ENCODE peak calls at places on chromosomes 13 and 19, in nine cellular contexts. One of them, this sample, is unnamed.

GRCh38 chr19:38693380-38694223 is 46.2 kb downstream of the ACTN4 start:
- DNase-seq in Peyer's patch: peak; percentile 53
- DNase-seq in tibial nerve: no peak
- DNase-seq in psoas muscle: no peak
- DNase-seq in neural progenitor cell: peak; percentile 87
- DNase-seq in esophagus squamous epithelium: no peak
- DNase-seq in cardiac fibroblast: peak; percentile 91
- DNase-seq in choroid plexus epithelial cell: peak; percentile 76
- DNase-seq in AG04449: no peak
- DNase-seq in this sample: no peak

GRCh38 chr13:49652691-49653305 is 24.5 kb downstream of the ARL11 start:
- DNase-seq in Peyer's patch: no peak
- DNase-seq in tibial nerve: peak; percentile 44
- DNase-seq in psoas muscle: peak; percentile 27
- DNase-seq in neural progenitor cell: peak; percentile 71
- DNase-seq in esophagus squamous epithelium: no peak
- DNase-seq in cardiac fibroblast: peak; percentile 52
- DNase-seq in choroid plexus epithelial cell: peak; percentile 40
- DNase-seq in AG04449: no peak
- DNase-seq in this sample: no peak

GRCh38 chr19:53101518-53101917 is 1.7 kb downstream of the ZNF160 start:
- DNase-seq in Peyer's patch: no peak
- DNase-seq in tibial nerve: no peak
- DNase-seq in psoas muscle: no peak
- DNase-seq in neural progenitor cell: no peak
- DNase-seq in esophagus squamous epithelium: no peak
- DNase-seq in cardiac fibroblast: peak; percentile 24
- DNase-seq in choroid plexus epithelial cell: peak; percentile 29
- DNase-seq in AG04449: no peak
- DNase-seq in this sample: no peak

GRCh38 chr19:15634105-15634504 is 6.6 kb upstream of the CYP4F3 start:
- DNase-seq in Peyer's patch: no peak
- DNase-seq in tibial nerve: no peak
- DNase-seq in psoas muscle: no peak
- DNase-seq in neural progenitor cell: no peak
- DNase-seq in esophagus squamous epithelium: no peak
- DNase-seq in cardiac fibroblast: no peak
- DNase-seq in choroid plexus epithelial cell: no peak
- DNase-seq in AG04449: no peak
- DNase-seq in this sample: no peak

GRCh38 chr13:107348931-107349330 is 781.0 kb upstream of the ARGLU1 start:
- DNase-seq in Peyer's patch: no peak
- DNase-seq in tibial nerve: no peak
- DNase-seq in psoas muscle: no peak
- DNase-seq in neural progenitor cell: no peak
- DNase-seq in esophagus squamous epithelium: no peak
- DNase-seq in cardiac fibroblast: peak; percentile 39
- DNase-seq in choroid plexus epithelial cell: peak; percentile 49
- DNase-seq in AG04449: no peak
- DNase-seq in this sample: no peak

GRCh38 chr13:113324336-113324882 is 27.4 kb downstream of the LAMP1 start:
- DNase-seq in Peyer's patch: no peak
- DNase-seq in tibial nerve: no peak
- DNase-seq in psoas muscle: no peak
- DNase-seq in neural progenitor cell: no peak
- DNase-seq in esophagus squamous epithelium: no peak
- DNase-seq in cardiac fibroblast: no peak
- DNase-seq in choroid plexus epithelial cell: no peak
- DNase-seq in AG04449: no peak
- DNase-seq in this sample: no peak

GRCh38 chr19:19750842-19751790 is 18.2 kb upstream of the ZNF14 start:
- DNase-seq in Peyer's patch: no peak
- DNase-seq in tibial nerve: no peak
- DNase-seq in psoas muscle: no peak
- DNase-seq in neural progenitor cell: no peak
- DNase-seq in esophagus squamous epithelium: no peak
- DNase-seq in cardiac fibroblast: no peak
- DNase-seq in choroid plexus epithelial cell: no peak
- DNase-seq in AG04449: no peak
- DNase-seq in this sample: no peak

GRCh38 chr13:92074658-92075057 is 676.2 kb downstream of the GPC5 start:
- DNase-seq in Peyer's patch: no peak
- DNase-seq in tibial nerve: no peak
- DNase-seq in psoas muscle: no peak
- DNase-seq in neural progenitor cell: peak; percentile 68
- DNase-seq in esophagus squamous epithelium: no peak
- DNase-seq in cardiac fibroblast: peak; percentile 2
- DNase-seq in choroid plexus epithelial cell: peak; percentile 35
- DNase-seq in AG04449: no peak
- DNase-seq in this sample: no peak

GRCh38 chr13:24923305-24923640 is 159.3 kb downstream of the RNF17 start:
- DNase-seq in Peyer's patch: no peak
- DNase-seq in tibial nerve: peak; percentile 33
- DNase-seq in psoas muscle: no peak
- DNase-seq in neural progenitor cell: no peak
- DNase-seq in esophagus squamous epithelium: no peak
- DNase-seq in cardiac fibroblast: peak; percentile 89
- DNase-seq in choroid plexus epithelial cell: peak; percentile 88
- DNase-seq in AG04449: peak; percentile 34
- DNase-seq in this sample: no peak

GRCh38 chr19:4375620-4376228 is 24.6 kb downstream of the SH3GL1 start:
- DNase-seq in Peyer's patch: peak; percentile 76
- DNase-seq in tibial nerve: no peak
- DNase-seq in psoas muscle: peak; percentile 42
- DNase-seq in neural progenitor cell: peak; percentile 74
- DNase-seq in esophagus squamous epithelium: no peak
- DNase-seq in cardiac fibroblast: peak; percentile 77
- DNase-seq in choroid plexus epithelial cell: peak; percentile 67
- DNase-seq in AG04449: no peak
- DNase-seq in this sample: no peak

DNA sequence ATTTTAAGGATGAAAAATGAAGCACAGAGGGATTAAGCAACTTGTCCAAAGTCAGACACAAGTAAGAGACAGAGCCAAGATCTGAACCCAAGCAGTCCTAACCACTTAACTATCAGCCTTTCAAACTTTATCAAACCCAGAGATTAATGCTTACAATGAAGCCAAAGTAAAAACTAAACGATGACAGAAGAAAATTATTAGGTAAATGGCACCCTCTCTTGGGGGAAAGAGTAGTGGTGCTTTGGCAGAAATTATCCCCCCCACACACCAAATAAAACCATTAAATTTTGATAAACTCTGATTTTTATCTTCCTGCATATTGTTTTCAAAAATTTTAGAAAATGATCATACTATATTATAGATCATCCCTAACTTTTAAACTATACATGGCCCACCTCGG is 329.2 kb downstream of the SLC7A1 start:
- DNase-seq in Peyer's patch: no peak
- DNase-seq in tibial nerve: no peak
- DNase-seq in psoas muscle: no peak
- DNase-seq in neural progenitor cell: no peak
- DNase-seq in esophagus squamous epithelium: no peak
- DNase-seq in cardiac fibroblast: no peak
- DNase-seq in choroid plexus epithelial cell: no peak
- DNase-seq in AG04449: no peak
- DNase-seq in this sample: no peak
- TF ChIP-seq CTCF in Peyer's patch: no peak
- TF ChIP-seq CTCF in tibial nerve: no peak
- TF ChIP-seq CTCF in psoas muscle: no peak
- TF ChIP-seq CTCF in neural progenitor cell: peak; percentile 7
- TF ChIP-seq CTCF in esophagus squamous epithelium: no peak
- TF ChIP-seq CTCF in cardiac fibroblast: no peak
- TF ChIP-seq CTCF in choroid plexus epithelial cell: no peak
- TF ChIP-seq CTCF in AG04449: no peak
- TF ChIP-seq CTCF in this sample: no peak

GRCh38 chr19:44580366-44580895 is 32.9 kb upstream of the IGSF23 start:
- DNase-seq in Peyer's patch: no peak
- DNase-seq in tibial nerve: no peak
- DNase-seq in psoas muscle: no peak
- DNase-seq in neural progenitor cell: no peak
- DNase-seq in esophagus squamous epithelium: no peak
- DNase-seq in cardiac fibroblast: no peak
- DNase-seq in choroid plexus epithelial cell: no peak
- DNase-seq in AG04449: no peak
- DNase-seq in this sample: no peak

GRCh38 chr19:44585371-44586141 is 27.8 kb upstream of the IGSF23 start:
- DNase-seq in Peyer's patch: no peak
- DNase-seq in tibial nerve: no peak
- DNase-seq in psoas muscle: no peak
- DNase-seq in neural progenitor cell: no peak
- DNase-seq in esophagus squamous epithelium: no peak
- DNase-seq in cardiac fibroblast: peak; percentile 60
- DNase-seq in choroid plexus epithelial cell: peak; percentile 49
- DNase-seq in AG04449: no peak
- DNase-seq in this sample: no peak

GRCh38 chr19:44579663-44580365 is 33.5 kb upstream of the IGSF23 start:
- DNase-seq in Peyer's patch: no peak
- DNase-seq in tibial nerve: no peak
- DNase-seq in psoas muscle: no peak
- DNase-seq in neural progenitor cell: no peak
- DNase-seq in esophagus squamous epithelium: no peak
- DNase-seq in cardiac fibroblast: no peak
- DNase-seq in choroid plexus epithelial cell: no peak
- DNase-seq in AG04449: no peak
- DNase-seq in this sample: no peak

GRCh38 chr19:44581288-44581687 is 32.1 kb upstream of the IGSF23 start:
- DNase-seq in Peyer's patch: no peak
- DNase-seq in tibial nerve: no peak
- DNase-seq in psoas muscle: no peak
- DNase-seq in neural progenitor cell: no peak
- DNase-seq in esophagus squamous epithelium: no peak
- DNase-seq in cardiac fibroblast: no peak
- DNase-seq in choroid plexus epithelial cell: no peak
- DNase-seq in AG04449: no peak
- DNase-seq in this sample: no peak

DNA sequence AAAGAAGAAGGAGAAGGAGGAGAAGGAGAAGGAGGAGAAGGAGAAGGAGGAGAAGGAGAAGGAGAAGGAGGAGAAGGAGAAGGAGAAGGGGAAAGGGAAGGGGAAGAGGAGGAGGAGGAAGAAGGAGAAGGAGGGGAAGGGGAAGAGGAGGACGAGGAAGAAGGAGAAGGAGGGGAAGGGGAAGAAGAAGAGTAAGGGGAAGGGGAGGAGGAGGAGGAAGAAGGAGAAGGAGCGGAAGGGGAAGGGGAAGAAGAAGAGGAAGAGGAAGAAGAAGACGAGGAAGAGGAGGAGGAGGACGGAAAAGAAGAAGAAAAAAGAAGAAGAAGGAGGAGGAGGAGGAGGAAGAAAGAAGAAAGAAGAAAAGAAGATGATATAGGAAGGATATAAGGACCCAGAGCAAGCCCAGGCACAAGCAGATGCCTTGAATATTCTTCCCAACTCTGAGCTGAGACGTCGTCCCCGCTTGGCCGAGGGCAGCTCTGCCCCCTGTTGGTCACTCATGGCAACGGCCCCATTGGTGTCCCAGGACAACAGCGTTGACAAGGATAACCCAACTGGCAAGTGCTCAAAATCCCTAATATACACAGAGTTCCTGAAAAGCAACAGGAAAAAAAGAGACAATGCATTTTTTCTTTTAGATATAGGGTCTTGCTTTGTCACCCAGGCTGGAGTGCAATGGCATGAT is 30.6 kb upstream of the IGSF23 start:
- DNase-seq in Peyer's patch: no peak
- DNase-seq in tibial nerve: no peak
- DNase-seq in psoas muscle: peak; percentile 17
- DNase-seq in neural progenitor cell: peak; percentile 53
- DNase-seq in esophagus squamous epithelium: no peak
- DNase-seq in cardiac fibroblast: peak; percentile 56
- DNase-seq in choroid plexus epithelial cell: peak; percentile 46
- DNase-seq in AG04449: no peak
- DNase-seq in this sample: no peak
- TF ChIP-seq CTCF in Peyer's patch: peak; percentile 52
- TF ChIP-seq CTCF in tibial nerve: no peak
- TF ChIP-seq CTCF in psoas muscle: peak; percentile 48
- TF ChIP-seq CTCF in neural progenitor cell: peak; percentile 78
- TF ChIP-seq CTCF in esophagus squamous epithelium: no peak
- TF ChIP-seq CTCF in cardiac fibroblast: peak; percentile 88
- TF ChIP-seq CTCF in choroid plexus epithelial cell: peak; percentile 77
- TF ChIP-seq CTCF in AG04449: peak; percentile 52
- TF ChIP-seq CTCF in this sample: no peak

DNA sequence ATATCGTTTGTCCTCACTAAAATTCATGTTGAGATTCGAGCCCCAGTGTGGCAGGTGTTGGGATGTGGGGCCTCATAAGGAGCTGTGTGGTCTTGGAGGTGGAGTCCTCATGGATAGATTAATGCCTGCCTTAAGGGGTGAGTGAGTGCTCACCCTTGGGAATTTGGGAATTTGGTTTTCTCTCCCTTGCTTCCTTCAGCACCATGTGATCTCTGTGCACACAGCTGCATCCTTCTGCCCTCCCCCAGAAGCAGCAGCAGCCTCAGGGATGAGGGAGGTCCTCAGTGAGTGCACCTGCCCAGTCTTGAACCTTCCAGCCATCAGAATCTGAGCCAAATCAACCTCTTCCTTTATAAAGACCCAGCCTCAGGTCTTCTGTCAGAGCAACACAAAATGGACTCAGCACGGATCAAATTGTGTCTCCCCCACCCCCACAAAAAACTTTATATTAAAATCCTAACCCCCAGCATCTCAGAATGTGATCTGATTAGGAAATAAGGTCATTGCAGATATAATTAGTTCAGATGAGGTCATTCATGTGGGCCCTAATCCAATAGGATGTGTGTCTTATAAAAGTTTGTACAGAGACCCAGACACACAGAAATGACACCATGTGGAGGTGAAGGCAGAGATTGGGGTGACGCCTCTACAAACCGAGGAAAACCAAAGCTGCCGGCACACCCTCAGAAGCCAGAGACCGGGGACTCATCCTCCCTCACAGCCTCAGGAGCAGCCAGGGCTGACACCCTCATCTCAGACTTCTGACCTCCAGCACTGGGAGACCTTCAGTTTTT is 12.9 kb downstream of the CYTH2 start:
- DNase-seq in Peyer's patch: no peak
- DNase-seq in tibial nerve: no peak
- DNase-seq in psoas muscle: no peak
- DNase-seq in neural progenitor cell: no peak
- DNase-seq in esophagus squamous epithelium: no peak
- DNase-seq in cardiac fibroblast: peak; percentile 61
- DNase-seq in choroid plexus epithelial cell: no peak
- DNase-seq in AG04449: no peak
- DNase-seq in this sample: no peak
- TF ChIP-seq CTCF in Peyer's patch: no peak
- TF ChIP-seq CTCF in tibial nerve: no peak
- TF ChIP-seq CTCF in psoas muscle: no peak
- TF ChIP-seq CTCF in neural progenitor cell: no peak
- TF ChIP-seq CTCF in esophagus squamous epithelium: no peak
- TF ChIP-seq CTCF in cardiac fibroblast: no peak
- TF ChIP-seq CTCF in choroid plexus epithelial cell: no peak
- TF ChIP-seq CTCF in AG04449: no peak
- TF ChIP-seq CTCF in this sample: no peak

DNA sequence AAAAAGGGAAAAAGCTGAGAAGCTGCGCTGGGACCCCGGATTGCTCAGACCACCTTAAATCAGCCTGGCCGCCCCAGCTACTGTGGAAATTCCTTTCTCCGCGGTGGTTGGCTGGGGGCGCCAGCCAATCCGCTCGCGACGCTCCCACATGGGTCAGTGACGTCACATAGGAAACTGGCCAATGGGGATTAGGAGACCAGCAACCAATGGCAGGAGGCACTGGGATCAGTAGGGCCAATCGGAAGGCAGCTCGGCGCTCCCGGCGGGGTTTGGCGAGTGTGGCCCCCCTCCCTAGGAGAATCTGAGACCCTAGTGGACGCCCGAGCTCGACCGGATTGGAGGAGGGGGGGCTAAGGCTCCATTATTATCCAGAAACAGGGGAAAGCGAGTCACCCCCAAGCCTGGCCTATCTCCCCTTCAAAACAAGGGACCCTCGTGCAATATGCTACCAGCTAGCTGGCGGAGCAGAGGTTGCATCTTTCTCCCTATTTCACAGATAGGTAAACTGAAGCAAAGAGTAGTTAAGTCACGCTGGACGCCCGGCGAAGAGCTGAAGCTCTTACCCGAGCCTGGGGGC is 6.5 kb upstream of the TLE2 start:
- DNase-seq in Peyer's patch: peak; percentile 95
- DNase-seq in tibial nerve: peak; percentile 100
- DNase-seq in psoas muscle: peak; percentile 97
- DNase-seq in neural progenitor cell: peak; percentile 99
- DNase-seq in esophagus squamous epithelium: peak; percentile 89
- DNase-seq in cardiac fibroblast: peak; percentile 100
- DNase-seq in choroid plexus epithelial cell: peak; percentile 100
- DNase-seq in AG04449: peak; percentile 86
- DNase-seq in this sample: peak; percentile 91
- TF ChIP-seq CTCF in Peyer's patch: peak; percentile 6
- TF ChIP-seq CTCF in tibial nerve: peak; percentile 52
- TF ChIP-seq CTCF in psoas muscle: no peak
- TF ChIP-seq CTCF in neural progenitor cell: no peak
- TF ChIP-seq CTCF in esophagus squamous epithelium: no peak
- TF ChIP-seq CTCF in cardiac fibroblast: no peak
- TF ChIP-seq CTCF in choroid plexus epithelial cell: no peak
- TF ChIP-seq CTCF in AG04449: no peak
- TF ChIP-seq CTCF in this sample: no peak